ENCODE peak calls at places on chromosomes 7 and 10, in eight cellular contexts. P is sigmoid colon, Z is ovary, C is cardiac fibroblast, R is psoas muscle, J is astrocyte of the cerebellum, G is left ventricle myocardium inferior, H is GM13976. U is an unnamed sample.

GRCh38 chr7:80905334-80905733 is 13.5 kb downstream of the SEMA3C start:
- DNase-seq in Z (no peak), J (no peak), H (no peak), C (no peak), P (no peak), R (no peak), G (no peak), U (no peak)

GRCh38 chr10:79383974-79384606 is 36.8 kb downstream of the PPIF start:
- DNase-seq in J (no peak), G (peak), P (peak), C (no peak), R (peak), Z (no peak), H (peak), U (peak)

GRCh38 chr10:92826061-92826460 is 22.3 kb upstream of the EXOC6 start:
- DNase-seq in P (no peak), G (no peak), H (no peak), R (no peak), C (no peak), Z (no peak), J (no peak), U (no peak)

GRCh38 chr10:6917125-6917524 is 337.0 kb upstream of the PRKCQ start:
- DNase-seq in C (no peak), G (no peak), R (no peak), H (no peak), P (no peak), J (no peak), Z (no peak), U (no peak)

GRCh38 chr10:132865236-132865635 is 77.1 kb downstream of the CFAP46 start:
- DNase-seq in C (no peak), J (no peak), R (peak), Z (no peak), G (peak), P (peak), H (no peak), U (peak)

GRCh38 chr7:37052673-37053072 is 328.4 kb upstream of the AOAH start:
- DNase-seq in R (no peak), J (no peak), G (no peak), C (no peak), H (no peak), Z (no peak), P (no peak), U (no peak)

GRCh38 chr10:89425000-89425399 is 10.6 kb downstream of the IFIT5 start:
- DNase-seq in J (no peak), Z (no peak), H (no peak), C (no peak), R (no peak), G (no peak), P (no peak), U (no peak)

GRCh38 chr10:101834341-101834740 is 9.3 kb downstream of the KCNIP2 start:
- DNase-seq in R (no peak), C (no peak), J (no peak), H (no peak), G (peak), Z (no peak), P (no peak), U (peak)

GRCh38 chr10:21002097-21002878 is 105.2 kb upstream of the NEBL start:
- DNase-seq in P (no peak), Z (no peak), G (no peak), J (peak), H (no peak), R (no peak), C (peak), U (no peak)

GRCh38 chr7:66330961-66331360 is 125.8 kb downstream of the TPST1 start:
- DNase-seq in P (peak), G (peak), R (peak), C (no peak), H (no peak), Z (peak), J (no peak), U (no peak)

GRCh38 chr7:103573479-103574058 is 127.6 kb upstream of the SLC26A5 start:
- DNase-seq in G (no peak), C (peak), P (no peak), R (no peak), H (peak), Z (no peak), J (peak), U (no peak)

GRCh38 chr7:117071597-117071996 is 118.3 kb downstream of the ST7 start:
- DNase-seq in P (no peak), C (no peak), H (no peak), J (no peak), Z (no peak), R (no peak), G (no peak), U (no peak)

GRCh38 chr7:12895296-12895695 is 207.9 kb downstream of the ARL4A start:
- DNase-seq in Z (no peak), J (no peak), C (no peak), G (no peak), P (no peak), R (no peak), H (no peak), U (no peak)

GRCh38 chr10:28403090-28403489 is 100.2 kb upstream of the MPP7 start:
- DNase-seq in H (no peak), R (no peak), P (no peak), G (no peak), C (no peak), Z (no peak), J (no peak), U (no peak)

GRCh38 chr10:79311581-79312407 is 35.5 kb upstream of the PPIF start:
- DNase-seq in J (no peak), Z (no peak), P (no peak), G (peak), C (no peak), R (peak), H (no peak), U (peak)

GRCh38 chr7:109901916-109902315 is 1189.0 kb upstream of the LRRN3 start:
- DNase-seq in J (peak), Z (no peak), G (no peak), P (no peak), C (no peak), R (no peak), H (no peak), U (no peak)

GRCh38 chr7:34309584-34309983 is 348.4 kb upstream of the NPSR1 start:
- DNase-seq in R (no peak), Z (no peak), G (no peak), C (no peak), J (no peak), P (no peak), H (no peak), U (no peak)

GRCh38 chr7:138814806-138815332 is 16.9 kb upstream of the ATP6V0A4 start:
- DNase-seq in C (no peak), P (no peak), G (no peak), R (no peak), H (no peak), J (no peak), Z (no peak), U (no peak)

GRCh38 chr7:151351967-151352366 is 10.4 kb downstream of the NUB1 start:
- DNase-seq in Z (no peak), J (no peak), G (no peak), C (no peak), H (peak), P (no peak), R (no peak), U (no peak)

GRCh38 chr10:70530315-70530714 is 51.7 kb downstream of the PALD1 start:
- DNase-seq in G (no peak), H (no peak), C (no peak), J (no peak), P (no peak), Z (no peak), R (no peak), U (no peak)
- TF ChIP-seq CTCF in G (no peak), H (no peak), C (no peak), J (no peak), P (no peak), Z (no peak), R (no peak), U (no peak)

DNA sequence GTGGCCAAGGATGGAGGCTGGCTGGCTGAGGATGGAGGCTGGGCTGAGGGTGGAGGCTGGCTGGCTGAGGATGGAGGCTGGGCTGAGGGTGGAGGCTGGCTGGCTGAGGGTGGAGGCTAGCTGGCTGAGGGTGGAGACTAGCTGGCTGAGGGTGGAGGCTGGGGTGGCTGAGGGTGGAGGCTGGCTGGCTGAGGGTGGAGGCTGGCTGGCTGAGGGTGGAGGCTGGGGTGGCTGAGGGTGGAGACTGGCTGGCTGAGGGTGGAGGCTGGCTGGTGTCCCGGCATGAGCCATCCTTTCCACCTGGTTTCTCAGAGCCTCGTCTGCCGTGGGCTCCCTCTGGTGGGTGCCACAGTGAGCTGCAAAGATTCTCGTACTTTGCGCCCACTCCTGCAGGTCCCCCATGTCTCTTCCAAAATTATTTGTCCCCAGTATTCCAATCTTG is 88.4 kb downstream of the ELFN1 start:
- DNase-seq in Z (no peak), P (peak), J (no peak), H (peak), G (peak), R (peak), C (peak), U (peak)
- TF ChIP-seq CTCF in Z (no peak), P (peak), J (peak), H (no peak), G (peak), R (peak), C (peak), U (peak)

GRCh38 chr7:47511698-47512370 is 70.1 kb downstream of the TNS3 start:
- DNase-seq in Z (no peak), P (no peak), C (no peak), G (no peak), R (no peak), J (no peak), H (no peak), U (no peak)
- TF ChIP-seq CTCF in Z (no peak), P (no peak), C (no peak), G (no peak), R (no peak), J (no peak), H (no peak), U (no peak)

GRCh38 chr7:94067047-94067446 is 62.9 kb upstream of the BET1 start:
- DNase-seq in Z (no peak), R (no peak), J (no peak), P (no peak), H (no peak), C (no peak), G (no peak), U (no peak)

GRCh38 chr7:94067506-94067905 is 63.4 kb upstream of the BET1 start:
- DNase-seq in P (no peak), Z (no peak), R (no peak), C (peak), G (no peak), H (no peak), J (no peak), U (no peak)

GRCh38 chr7:94062372-94062771 is 58.2 kb upstream of the BET1 start:
- DNase-seq in R (no peak), P (no peak), Z (no peak), J (no peak), G (no peak), C (peak), H (no peak), U (no peak)

GRCh38 chr7:94061316-94061715 is 57.2 kb upstream of the BET1 start:
- DNase-seq in Z (no peak), J (no peak), P (no peak), C (no peak), R (no peak), G (no peak), H (no peak), U (no peak)

DNA sequence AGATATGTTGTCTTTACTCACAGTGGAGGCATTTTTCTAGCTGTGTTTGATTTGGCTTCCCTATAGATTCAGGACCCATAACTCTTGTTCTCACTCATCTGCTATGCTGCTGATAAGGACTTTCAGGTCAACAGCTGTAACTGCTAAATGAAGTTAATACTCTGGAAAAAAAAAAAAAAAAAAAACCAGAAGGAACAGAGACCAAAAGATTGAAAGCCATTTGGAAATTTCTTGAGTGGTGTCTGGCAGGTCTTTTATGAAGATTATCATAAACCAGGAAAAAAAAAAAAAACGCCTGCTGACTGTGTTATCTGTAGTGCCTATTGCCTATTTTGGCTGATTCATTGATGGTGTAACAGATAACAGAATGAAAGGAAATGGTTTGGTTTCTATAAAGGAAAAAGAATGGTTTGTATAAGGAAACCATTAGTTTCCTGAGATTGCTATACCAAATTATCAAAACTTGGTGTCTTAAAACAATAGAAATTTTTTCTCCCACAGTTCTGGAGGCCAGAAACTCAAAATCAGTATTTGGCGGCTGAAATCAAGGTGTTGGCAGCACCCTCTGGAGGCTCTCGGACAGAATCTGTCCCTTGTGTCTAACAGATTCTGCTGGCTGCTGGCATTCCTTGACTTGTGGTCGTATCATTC is 60.5 kb upstream of the BET1 start:
- DNase-seq in J (no peak), Z (no peak), G (no peak), R (no peak), P (no peak), H (no peak), C (peak), U (no peak)
- TF ChIP-seq CTCF in J (no peak), Z (no peak), G (peak), R (no peak), P (no peak), H (no peak), C (no peak), U (no peak)

GRCh38 chr7:99531354-99531765 is 20.6 kb downstream of the FAM200A start:
- DNase-seq in P (no peak), G (no peak), J (no peak), R (no peak), H (no peak), C (peak), Z (no peak), U (peak)

GRCh38 chr7:99521399-99521798 is 16.9 kb downstream of the ZKSCAN5 start:
- DNase-seq in C (no peak), Z (no peak), J (no peak), P (no peak), R (no peak), G (no peak), H (no peak), U (no peak)

DNA sequence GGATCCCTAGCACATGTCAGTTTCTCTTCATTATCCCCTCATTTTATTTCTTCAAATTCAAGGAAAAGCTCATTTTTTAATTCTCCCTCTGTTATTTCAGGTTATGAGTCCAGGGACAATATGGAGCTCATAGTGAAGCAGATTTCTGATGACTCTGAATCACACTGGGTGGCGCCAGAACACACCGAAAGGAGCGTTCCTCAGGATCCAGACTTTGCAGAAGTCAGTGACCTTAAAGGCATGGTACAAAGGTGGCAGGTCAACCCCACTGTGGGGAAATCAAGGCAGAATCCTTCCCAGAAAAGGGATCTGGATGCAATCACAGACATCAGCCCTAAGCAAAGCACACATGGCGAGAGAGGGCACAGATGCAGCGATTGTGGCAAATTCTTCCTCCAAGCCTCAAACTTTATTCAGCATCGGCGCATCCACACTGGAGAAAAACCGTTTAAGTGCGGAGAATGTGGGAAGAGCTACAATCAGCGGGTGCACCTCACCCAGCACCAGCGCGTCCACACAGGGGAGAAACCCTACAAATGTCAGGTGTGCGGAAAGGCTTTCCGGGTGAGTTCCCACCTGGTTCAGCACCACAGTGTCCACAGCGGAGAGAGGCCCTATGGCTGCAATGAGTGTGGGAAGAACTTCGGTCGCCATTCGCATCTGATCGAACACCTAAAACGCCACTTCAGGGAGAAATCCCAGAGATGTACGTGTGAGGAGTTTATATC is 21.4 kb downstream of the ZKSCAN5 start:
- DNase-seq in H (no peak), Z (no peak), G (no peak), P (no peak), C (peak), J (no peak), R (no peak), U (peak)
- TF ChIP-seq CTCF in H (peak), Z (no peak), G (no peak), P (no peak), C (no peak), J (peak), R (no peak), U (peak)

GRCh38 chr7:18906901-18907300 is 210.5 kb downstream of the TWIST1 start:
- DNase-seq in R (no peak), H (no peak), P (no peak), C (peak), Z (no peak), G (no peak), J (no peak), U (no peak)
- TF ChIP-seq CTCF in R (no peak), H (no peak), P (no peak), C (no peak), Z (no peak), G (no peak), J (no peak), U (no peak)

DNA sequence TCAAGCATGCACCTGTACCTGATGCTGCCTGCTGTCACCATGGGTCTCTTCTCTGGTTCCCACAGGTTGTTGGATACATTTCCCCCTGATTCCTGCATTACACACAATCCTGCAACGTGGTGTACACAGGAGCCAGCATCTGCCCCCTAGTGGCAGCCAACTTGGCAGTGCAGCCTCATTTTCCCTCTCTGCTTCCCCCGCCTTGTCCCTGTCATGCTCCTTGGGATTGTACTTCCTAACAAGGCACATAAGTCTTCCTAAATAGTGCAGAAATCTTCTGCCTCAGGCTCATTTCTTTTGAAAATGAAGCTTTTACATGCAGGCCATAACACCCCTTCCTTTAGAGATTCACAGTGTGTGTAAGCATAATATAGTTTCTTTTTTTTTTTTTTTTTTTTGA is 387.5 kb downstream of the CCSER2 start:
- DNase-seq in H (peak), G (no peak), J (no peak), R (no peak), P (no peak), Z (no peak), C (peak), U (no peak)
- TF ChIP-seq CTCF in H (peak), G (no peak), J (peak), R (no peak), P (no peak), Z (no peak), C (peak), U (peak)

U was measured in chondrocyte.